ENCODE peak calls at places on chromosomes 2 and 18, in six cellular contexts. N is K562, X is heart right ventricle, M is upper lobe of right lung, Y is prostate gland, Z is dorsolateral prefrontal cortex. V is an unnamed sample.

GRCh38 chr2:184472481-184472880 is 125.8 kb upstream of the ZNF804A start:
- DNase-seq in X (no peak), N (no peak), Y (no peak), Z (no peak), M (no peak), V (no peak)

GRCh38 chr2:191128911-191129304 is 21.9 kb downstream of the STAT4 start:
- DNase-seq in N (no peak), Z (no peak), M (no peak), Y (no peak), X (no peak), V (no peak)

GRCh38 chr2:29430382-29431112 is 315.3 kb downstream of the CLIP4 start:
- DNase-seq in Y (no peak), Z (no peak), M (no peak), N (no peak), X (no peak), V (no peak)

GRCh38 chr18:2612996-2613395 is 41.6 kb downstream of the NDC80 start:
- DNase-seq in Y (no peak), M (no peak), N (no peak), X (no peak), Z (no peak), V (no peak)

GRCh38 chr2:160664603-160665145 is 171.1 kb upstream of the RBMS1 start:
- DNase-seq in M (no peak), N (no peak), X (no peak), Y (no peak), Z (no peak), V (peak)

GRCh38 chr2:68987051-68987503 is 12.6 kb downstream of the GKN1 start:
- DNase-seq in N (no peak), Z (no peak), X (no peak), M (no peak), Y (no peak), V (no peak)

GRCh38 chr18:49856531-49856930 is 43.2 kb upstream of the ACAA2 start:
- DNase-seq in X (no peak), Y (no peak), N (no peak), M (no peak), Z (no peak), V (no peak)

GRCh38 chr18:10304853-10305252 is 149.6 kb upstream of the APCDD1 start:
- DNase-seq in N (no peak), X (no peak), Z (no peak), M (no peak), Y (no peak), V (peak)

GRCh38 chr2:48088994-48089393 is 182.7 kb upstream of the FBXO11 start:
- DNase-seq in M (no peak), Y (no peak), Z (no peak), X (no peak), N (no peak), V (no peak)

GRCh38 chr2:113012436-113013335 is 7.4 kb downstream of the IL36A start:
- DNase-seq in M (no peak), Z (no peak), Y (no peak), X (no peak), N (peak), V (no peak)

GRCh38 chr2:45964226-45964841 is 312.9 kb downstream of the PRKCE start:
- DNase-seq in M (peak), N (no peak), X (peak), Y (peak), Z (peak), V (peak)

GRCh38 chr2:100291152-100291970 is 30.9 kb downstream of the LONRF2 start:
- DNase-seq in M (peak), Y (no peak), Z (peak), N (peak), X (no peak), V (peak)

GRCh38 chr2:29459445-29460179 is 344.4 kb downstream of the CLIP4 start:
- DNase-seq in M (no peak), Y (no peak), X (no peak), Z (no peak), N (no peak), V (peak)

GRCh38 chr18:57687970-57688369 is 66.3 kb upstream of the NARS1 start:
- DNase-seq in N (no peak), Z (no peak), X (peak), M (no peak), Y (no peak), V (no peak)

GRCh38 chr2:189802396-189802912 is 18.2 kb downstream of the PMS1 start:
- DNase-seq in X (no peak), Y (no peak), Z (no peak), N (no peak), M (no peak), V (no peak)

GRCh38 chr2:213261715-213262114 is 22.5 kb upstream of the SPAG16 start:
- DNase-seq in Y (no peak), X (no peak), Z (no peak), M (no peak), N (no peak), V (no peak)

GRCh38 chr2:61770746-61771145 is 83.1 kb downstream of the FAM161A start:
- DNase-seq in Z (no peak), M (no peak), Y (no peak), N (no peak), X (no peak), V (peak)

GRCh38 chr2:179031731-179032408 is 18.1 kb downstream of the CCDC141 start:
- DNase-seq in N (no peak), Z (no peak), X (no peak), Y (no peak), M (no peak), V (peak)

GRCh38 chr2:186909095-186909494 is 60.1 kb upstream of the ZSWIM2 start:
- DNase-seq in Y (no peak), Z (no peak), M (no peak), N (no peak), X (no peak), V (no peak)

GRCh38 chr2:225120175-225120574 is 77.9 kb upstream of the DOCK10 start:
- DNase-seq in M (no peak), N (no peak), Z (no peak), X (no peak), Y (no peak), V (no peak)

GRCh38 chr2:239820836-239821693 is 204.1 kb downstream of the NDUFA10 start:
- DNase-seq in Y (no peak), Z (peak), M (peak), X (peak), N (no peak), V (no peak)

GRCh38 chr2:168686485-168687191 is 115.8 kb upstream of the NOSTRIN start:
- DNase-seq in M (no peak), N (no peak), X (no peak), Y (no peak), Z (no peak), V (no peak)

GRCh38 chr2:6917071-6917760 is at the start of gene RNF144A:
- DNase-seq in N (peak), X (peak), Y (peak), Z (peak), M (peak), V (peak)

GRCh38 chr2:75153221-75153620 is 46.1 kb downstream of the TACR1 start:
- DNase-seq in Z (no peak), M (no peak), X (no peak), Y (no peak), N (no peak), V (no peak)

GRCh38 chr2:68098398-68098797 is 35.6 kb upstream of the C1D start:
- DNase-seq in N (no peak), Z (no peak), Y (no peak), X (no peak), M (no peak), V (no peak)

GRCh38 chr2:196167666-196168065 is 3.7 kb downstream of the STK17B start:
- DNase-seq in Y (no peak), X (no peak), N (no peak), M (no peak), Z (no peak), V (peak)

GRCh38 chr2:45951025-45951737 is 299.7 kb downstream of the PRKCE start:
- DNase-seq in Y (no peak), Z (no peak), N (no peak), X (no peak), M (no peak), V (no peak)

GRCh38 chr2:237714690-237715458 is 83.7 kb upstream of the RBM44 start:
- DNase-seq in M (no peak), Y (peak), Z (no peak), N (no peak), X (no peak), V (no peak)
- H3K4me3 ChIP-seq in M (no peak), Y (no peak), Z (peak), N (no peak), X (peak), V (no peak)

DNA sequence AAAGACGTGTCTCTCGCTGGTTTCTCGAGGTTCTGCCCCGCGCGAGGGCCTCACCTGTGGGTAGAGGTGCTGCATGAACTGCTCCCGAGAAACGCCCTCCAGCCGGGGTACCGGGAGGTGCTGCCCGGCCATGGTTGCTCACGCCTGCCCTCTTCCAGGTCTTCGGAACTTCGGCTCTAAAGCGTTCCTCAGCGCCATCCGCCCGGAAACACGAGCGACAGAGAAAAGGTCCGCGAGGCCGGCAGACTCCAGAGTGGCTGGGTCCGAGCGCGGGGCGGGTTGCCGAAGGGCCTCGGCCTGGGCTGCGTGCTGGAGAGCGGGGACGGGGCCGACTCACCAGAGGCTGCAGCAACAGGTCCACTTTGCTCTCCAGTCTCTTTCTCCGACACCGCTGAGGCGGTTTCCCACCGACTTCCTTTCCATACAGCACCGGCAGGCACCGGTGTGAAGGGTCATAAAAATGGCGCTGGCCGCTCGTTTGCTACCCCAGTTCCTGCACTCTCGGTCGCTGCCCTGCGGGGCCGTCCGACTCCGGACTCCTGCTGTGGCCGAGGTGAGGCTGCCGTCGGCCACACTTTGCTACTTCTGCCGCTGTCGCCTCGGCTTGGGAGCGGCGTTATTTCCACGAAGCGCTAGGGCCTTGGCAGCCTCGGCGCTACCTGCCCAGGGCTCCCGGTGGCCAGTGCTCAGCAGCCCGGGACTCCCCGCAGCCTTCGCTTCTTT is at the start of the genes MAIP1 and TYW5:
- DNase-seq in Y (peak), N (peak), M (peak), X (peak), Z (peak), V (peak)
- TF ChIP-seq CTCF in Y (peak), N (no peak), M (peak), X (peak), Z (peak), V (peak)

GRCh38 chr2:218501665-218502064 is 66.5 kb downstream of the USP37 start:
- DNase-seq in Z (no peak), M (no peak), N (no peak), X (no peak), Y (no peak), V (peak)
- H3K4me3 ChIP-seq in Z (no peak), M (no peak), N (no peak), X (no peak), Y (no peak), V (no peak)

GRCh38 chr2:232061265-232061664 is 99.8 kb downstream of the DIS3L2 start:
- DNase-seq in X (no peak), Z (no peak), N (no peak), M (no peak), Y (no peak), V (no peak)

GRCh38 chr2:232053777-232054176 is 92.3 kb downstream of the DIS3L2 start:
- DNase-seq in M (no peak), Y (no peak), X (no peak), N (no peak), Z (no peak), V (no peak)

DNA sequence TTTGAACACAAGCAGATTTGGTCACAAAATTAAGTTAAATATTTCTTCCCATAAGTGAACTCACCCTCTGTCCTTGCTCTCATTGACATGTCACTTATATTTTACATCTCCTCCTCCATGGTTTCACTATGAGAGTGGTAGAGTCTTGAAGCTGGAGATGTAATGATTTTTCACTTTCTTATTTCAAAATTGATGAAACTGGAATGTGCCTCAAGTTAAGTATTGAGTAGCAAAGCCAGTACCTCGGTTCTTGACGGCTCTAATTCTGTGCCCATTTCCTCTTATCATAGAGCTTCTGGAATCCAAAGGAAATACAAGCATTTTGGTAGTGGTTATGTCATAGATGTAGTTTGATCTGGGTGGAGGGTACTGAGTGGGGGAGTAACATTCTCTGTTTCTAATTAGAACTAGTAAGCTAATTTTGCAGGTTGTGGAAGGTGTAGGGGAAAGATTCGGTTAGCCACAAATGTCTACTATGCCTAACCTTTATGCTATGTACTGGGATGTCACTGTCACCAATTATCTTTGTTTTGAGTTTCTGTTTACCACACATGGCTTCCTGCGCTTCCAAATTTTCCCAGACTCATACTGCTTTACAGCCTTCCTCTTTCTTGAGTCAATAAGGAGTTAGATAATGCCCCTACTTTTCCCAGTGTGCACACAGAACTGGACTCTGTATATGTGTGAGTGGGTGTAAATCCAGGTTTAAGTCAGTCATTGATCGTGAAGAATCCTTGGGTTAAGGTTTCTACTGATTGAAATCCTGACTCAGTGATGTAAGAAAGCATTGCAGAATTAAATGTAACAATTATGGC is 96.8 kb downstream of the DIS3L2 start:
- DNase-seq in N (no peak), M (no peak), Z (no peak), X (no peak), Y (no peak), V (peak)
- TF ChIP-seq CTCF in N (no peak), M (no peak), Z (no peak), X (no peak), Y (no peak), V (no peak)

DNA sequence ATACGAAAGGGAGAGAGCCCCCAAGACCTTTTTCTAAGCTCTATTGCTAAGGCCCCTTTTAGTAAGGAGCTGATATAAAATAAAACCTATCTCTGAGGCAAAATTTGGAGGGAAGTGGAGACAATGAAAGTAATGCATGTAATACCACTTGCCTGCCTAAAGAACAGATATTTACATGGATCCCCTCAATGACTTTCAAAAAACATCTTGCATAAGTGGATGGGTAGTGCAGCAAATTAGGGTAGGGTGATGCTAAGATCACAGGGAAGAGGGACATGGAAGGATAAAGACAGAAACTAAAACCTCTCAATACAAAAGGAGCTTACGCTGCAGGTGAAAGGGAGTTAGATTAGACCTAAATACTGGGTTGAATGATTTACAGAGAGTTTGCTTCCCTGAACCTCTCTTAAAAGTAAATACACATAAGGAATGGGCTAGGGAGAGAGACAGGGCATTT is 1.1 kb downstream of the ZNF513 start:
- DNase-seq in X (no peak), N (no peak), Y (no peak), Z (no peak), M (no peak), V (no peak)
- H3K4me3 ChIP-seq in X (no peak), N (peak), Y (peak), Z (peak), M (peak), V (peak)